ENCODE peak calls at places on chromosome 17, in ten cellular contexts. E, R, T, V, C, J, S, K, W and P are unnamed samples.

GRCh38 chr17:49290690-49291326 is 60.2 kb upstream of the PHOSPHO1 start:
- DNase-seq in E (no peak), R (no peak), T (no peak), V (no peak), C (no peak), J (no peak), S (peak; percentile 42), K (no peak), W (no peak), P (no peak)

GRCh38 chr17:40287494-40288369 is at the start of gene CDC6:
- DNase-seq in E (peak; percentile 92), R (peak; percentile 99), T (peak; percentile 97), V (peak; percentile 95), C (peak; percentile 99), J (peak; percentile 98), S (peak; percentile 99), K (peak; percentile 99), W (peak; percentile 98), P (peak; percentile 100)

GRCh38 chr17:11269210-11269609 is 28.2 kb downstream of the SHISA6 start:
- DNase-seq in E (no peak), R (no peak), T (no peak), V (no peak), C (no peak), J (no peak), S (no peak), K (no peak), W (no peak), P (no peak)

GRCh38 chr17:52024296-52024870 is 134.1 kb downstream of the CA10 start:
- DNase-seq in E (no peak), R (no peak), T (no peak), V (no peak), C (no peak), J (no peak), S (no peak), K (no peak), W (peak; percentile 24), P (no peak)

GRCh38 chr17:55059724-55060123 is 91.2 kb downstream of the STXBP4 start:
- DNase-seq in E (no peak), R (no peak), T (no peak), V (no peak), C (no peak), J (no peak), S (no peak), K (no peak), W (no peak), P (no peak)

GRCh38 chr17:18187816-18188761 is 4.5 kb downstream of the ALKBH5 start:
- DNase-seq in E (no peak), R (peak; percentile 52), T (no peak), V (no peak), C (no peak), J (no peak), S (peak; percentile 23), K (no peak), W (no peak), P (no peak)

GRCh38 chr17:42248351-42249179 is 27.6 kb downstream of the STAT5B start:
- DNase-seq in E (peak; percentile 62), R (peak; percentile 89), T (peak; percentile 72), V (peak; percentile 68), C (peak; percentile 79), J (peak; percentile 78), S (peak; percentile 93), K (peak; percentile 72), W (peak; percentile 83), P (peak; percentile 96)

GRCh38 chr17:64741038-64741641 is 79.0 kb upstream of the SMURF2 start:
- DNase-seq in E (no peak), R (peak; percentile 36), T (peak; percentile 46), V (no peak), C (no peak), J (no peak), S (peak; percentile 76), K (no peak), W (no peak), P (no peak)

GRCh38 chr17:40016692-40017000 is 1.4 kb downstream of the CSF3 start:
- DNase-seq in E (no peak), R (no peak), T (no peak), V (no peak), C (no peak), J (no peak), S (no peak), K (no peak), W (no peak), P (no peak)

GRCh38 chr17:1714980-1715802 is 5.0 kb upstream of the TLCD2 start:
- DNase-seq in E (no peak), R (peak; percentile 97), T (peak; percentile 92), V (no peak), C (peak; percentile 91), J (peak; percentile 92), S (peak; percentile 88), K (peak; percentile 55), W (peak; percentile 92), P (peak; percentile 97)

GRCh38 chr17:61411114-61411943 is 11.7 kb downstream of the TBX2 start:
- DNase-seq in E (no peak), R (peak; percentile 72), T (peak; percentile 65), V (no peak), C (peak; percentile 60), J (peak; percentile 71), S (peak; percentile 74), K (peak; percentile 73), W (peak; percentile 66), P (no peak)

GRCh38 chr17:11871773-11872172 is 125.5 kb downstream of the ZNF18 start:
- DNase-seq in E (no peak), R (no peak), T (no peak), V (no peak), C (no peak), J (no peak), S (no peak), K (no peak), W (no peak), P (no peak)

GRCh38 chr17:9544221-9544620 is 31.4 kb downstream of the STX8 start:
- DNase-seq in E (no peak), R (no peak), T (no peak), V (no peak), C (no peak), J (no peak), S (no peak), K (no peak), W (no peak), P (no peak)

GRCh38 chr17:56597495-56597990 is 4.0 kb downstream of the NOG start:
- DNase-seq in E (no peak), R (no peak), T (peak; percentile 38), V (no peak), C (no peak), J (no peak), S (peak; percentile 26), K (no peak), W (no peak), P (no peak)

GRCh38 chr17:19253112-19253511 is 15.9 kb downstream of the EPN2 start:
- DNase-seq in E (no peak), R (no peak), T (no peak), V (no peak), C (no peak), J (no peak), S (no peak), K (no peak), W (no peak), P (no peak)
- TF ChIP-seq POLR2A in E (no peak), R (no peak), T (no peak), V (no peak), C (no peak), J (no peak), S (no peak), K (no peak), W (no peak), P (no peak)

DNA sequence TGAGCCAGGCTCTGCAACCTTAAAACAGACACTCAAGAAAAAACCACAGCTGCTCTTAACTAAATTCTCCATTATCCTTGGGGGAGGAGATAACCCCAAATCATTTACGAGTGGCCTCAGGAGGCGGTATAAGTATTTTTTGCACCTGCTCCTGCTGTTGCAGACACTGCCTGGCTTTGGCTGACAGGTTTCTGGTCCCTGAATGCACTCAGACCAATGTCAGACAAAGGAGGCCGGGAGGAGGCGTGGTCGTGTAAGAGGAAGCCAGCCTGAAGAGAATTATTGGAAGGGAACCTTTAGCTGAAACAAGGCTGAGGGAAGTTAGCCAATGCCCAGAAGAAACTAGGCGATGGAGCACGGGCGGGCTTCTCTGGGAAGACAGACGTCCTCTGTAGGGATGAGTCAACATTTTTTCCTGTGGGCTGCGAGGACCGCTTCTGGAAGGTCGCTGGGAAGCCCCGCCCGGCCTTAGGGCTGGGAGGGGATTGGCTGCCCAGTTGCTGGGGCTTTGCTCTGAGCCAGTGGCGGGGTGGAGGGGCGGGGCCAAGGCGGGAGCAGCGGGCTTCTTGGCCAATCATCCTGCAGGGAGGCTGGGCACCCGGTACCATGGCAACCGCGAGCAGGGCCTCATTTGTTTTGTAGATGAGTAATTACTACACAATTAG is 82.3 kb downstream of the CCDC182 start:
- DNase-seq in E (peak; percentile 38), R (peak; percentile 99), T (peak; percentile 74), V (no peak), C (peak; percentile 87), J (peak; percentile 96), S (peak; percentile 99), K (peak; percentile 76), W (peak; percentile 92), P (peak; percentile 98)
- H3K4me3 ChIP-seq in E (peak overlapping the region; percentile 22), R (peak overlapping the region; percentile 40), T (no peak overlapping the region), V (no peak overlapping the region), C (no peak overlapping the region), J (peak overlapping the region; percentile 16), S (peak overlapping the region; percentile 1), K (peak overlapping the region; percentile 4), W (no peak overlapping the region), P (peak overlapping the region; percentile 39)

DNA sequence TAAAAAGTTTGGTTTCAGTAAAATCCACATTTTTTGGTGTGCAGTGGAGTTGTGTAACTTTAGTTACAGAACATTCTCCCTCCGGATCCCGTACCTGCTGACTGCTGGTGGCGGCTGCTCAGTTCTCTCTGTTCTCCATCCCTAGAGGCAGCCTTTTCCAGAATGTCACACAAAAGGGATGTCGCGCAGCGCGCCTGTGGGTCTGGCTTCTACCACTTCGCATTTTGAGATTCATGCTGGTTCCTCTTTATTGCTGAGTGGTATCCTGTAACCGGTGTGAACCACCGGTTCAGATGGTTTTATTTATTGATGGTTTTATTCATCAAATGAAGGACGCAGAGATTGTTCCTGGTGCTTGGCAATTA is 975 bp upstream of the CEP131 start:
- DNase-seq in E (no peak), R (no peak), T (peak; percentile 36), V (no peak), C (peak; percentile 31), J (no peak), S (no peak), K (no peak), W (no peak), P (no peak)
- H3K27ac ChIP-seq in E (peak overlapping the region; percentile 47), R (no peak overlapping the region), T (no peak overlapping the region), V (no peak overlapping the region), C (peak overlapping the region; percentile 61), J (peak overlapping the region; percentile 53), S (no peak overlapping the region), K (peak overlapping the region; percentile 3), W (peak overlapping the region; percentile 31), P (peak overlapping the region; percentile 32)

DNA sequence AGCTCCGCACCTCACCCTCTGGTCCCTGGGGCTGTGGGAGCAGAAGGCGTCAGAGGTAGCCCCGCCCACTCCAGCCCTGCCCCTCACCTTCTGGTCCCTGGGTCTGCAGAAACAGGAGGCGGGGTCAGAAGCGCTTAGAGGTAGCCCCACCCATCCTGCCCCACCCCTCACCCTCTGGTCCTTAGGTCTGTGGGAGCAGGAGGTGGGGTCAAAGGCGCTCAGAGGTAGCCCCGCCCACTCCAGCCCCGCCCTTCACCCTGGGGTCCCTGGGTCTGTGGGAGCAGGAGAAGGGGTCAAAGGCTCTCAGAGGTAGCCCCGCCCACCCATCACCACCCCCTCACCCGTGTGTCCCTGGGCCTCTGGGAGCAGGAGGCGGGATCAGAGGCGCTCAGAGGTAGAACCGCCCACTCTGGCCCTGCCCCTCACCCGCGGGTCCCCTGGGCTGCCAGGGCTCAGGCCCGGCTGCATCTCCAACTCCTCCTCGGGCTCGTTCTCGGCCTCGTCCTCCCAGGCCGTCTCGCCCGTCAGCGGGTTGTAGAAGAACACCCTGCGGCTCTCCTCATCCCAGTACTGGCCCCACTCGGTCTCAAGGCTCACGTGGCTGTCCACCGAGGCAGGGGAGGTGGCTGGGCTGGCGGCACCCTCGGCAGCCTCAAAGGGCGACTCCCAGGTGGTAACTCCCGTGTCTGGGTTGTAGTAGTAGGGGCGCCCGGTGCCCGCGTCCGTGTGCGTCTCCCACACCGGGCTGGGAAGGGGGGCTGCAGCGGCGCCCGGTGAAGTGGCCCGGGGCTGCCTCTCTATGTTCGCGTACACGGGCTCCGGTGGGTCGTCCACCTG is 27.2 kb downstream of the ARHGAP27 start:
- DNase-seq in E (no peak), R (peak; percentile 33), T (peak; percentile 19), V (no peak), C (peak; percentile 89), J (no peak), S (no peak), K (no peak), W (no peak), P (no peak)
- TF ChIP-seq POLR2A in E (no peak), R (no peak), T (no peak), V (no peak), C (peak; percentile 62), J (no peak), S (no peak), K (no peak), W (no peak), P (no peak)